ENCODE peak calls at places on chromosome 11, in eight cellular contexts. V is GM23338, C is PC-3, W is GM23248, E is MM.1S, P is HCT116, S is SK-N-SH, U is hepatocyte. I is an unnamed sample.

GRCh38 chr11:135019343-135019742 is 607.3 kb upstream of the B3GAT1 start:
- DNase-seq in S (no peak), P (no peak), W (no peak), U (no peak), V (no peak), E (no peak), C (no peak), I (no peak)

GRCh38 chr11:20530942-20531703 is 68.3 kb upstream of the SLC6A5 start:
- DNase-seq in U (no peak), S (no peak), V (no peak), W (no peak), E (no peak), C (no peak), P (no peak), I (no peak)

GRCh38 chr11:1295591-1295990 is 13.8 kb downstream of the TOLLIP start:
- DNase-seq in S (no peak), W (no peak), E (no peak), C (no peak), U (no peak), V (no peak), P (no peak), I (no peak)

GRCh38 chr11:122724520-122724919 is 69.0 kb downstream of the UBASH3B start:
- DNase-seq in E (no peak), C (no peak), S (no peak), U (no peak), W (peak), P (no peak), V (peak), I (no peak)

GRCh38 chr11:118961591-118961990 is 5.5 kb downstream of the UPK2 start:
- DNase-seq in U (no peak), P (no peak), C (no peak), S (no peak), E (no peak), V (peak), W (no peak), I (no peak)

GRCh38 chr11:64314146-64314804 is 3.1 kb downstream of the TRMT112 start:
- DNase-seq in E (no peak), P (no peak), U (peak), W (peak), C (no peak), V (peak), S (peak), I (no peak)

GRCh38 chr11:96256604-96257003 is 86.4 kb downstream of the MAML2 start:
- DNase-seq in V (no peak), C (no peak), E (no peak), P (no peak), S (no peak), U (no peak), W (no peak), I (no peak)

GRCh38 chr11:115530752-115531151 is 26.5 kb upstream of the CADM1 start:
- DNase-seq in U (no peak), E (no peak), P (no peak), S (no peak), V (peak), C (no peak), W (no peak), I (peak)

GRCh38 chr11:126391970-126392637 is 36.6 kb downstream of the ST3GAL4 start:
- DNase-seq in U (no peak), V (peak), P (no peak), E (no peak), C (no peak), W (peak), S (no peak), I (peak)

GRCh38 chr11:127890026-127890611 is 697.2 kb downstream of the ETS1 start:
- DNase-seq in E (no peak), P (no peak), C (peak), S (no peak), U (no peak), W (peak), V (no peak), I (no peak)

GRCh38 chr11:86940122-86940777 is 14.9 kb downstream of the FZD4 start:
- DNase-seq in V (peak), P (no peak), S (no peak), U (peak), E (no peak), C (peak), W (peak), I (no peak)

GRCh38 chr11:57800444-57801184 is 39.0 kb downstream of the CTNND1 start:
- DNase-seq in S (peak), C (peak), E (peak), W (peak), V (peak), U (peak), P (peak), I (peak)

DNA sequence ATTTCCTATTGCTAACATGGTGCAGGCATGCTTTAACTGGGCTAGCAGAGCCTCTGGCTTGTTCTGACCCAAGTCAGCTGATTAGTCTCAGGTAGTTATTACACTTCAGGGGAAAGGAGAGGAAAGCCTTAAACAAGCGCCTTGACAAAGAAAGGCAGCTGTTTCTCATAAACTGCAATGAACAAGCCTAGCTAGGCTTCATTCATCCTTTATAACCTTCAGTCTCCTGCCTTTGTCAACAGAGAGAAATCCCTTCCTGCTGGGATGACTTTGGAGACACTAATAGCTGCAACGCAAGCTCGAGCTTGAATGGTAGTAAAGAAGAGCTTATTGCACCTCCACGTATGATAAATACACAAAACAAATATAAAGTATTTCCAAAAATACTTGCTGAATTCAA is 68.4 kb downstream of the CCDC34 start:
- DNase-seq in E (no peak), U (peak), P (no peak), V (no peak), S (no peak), W (no peak), C (no peak), I (peak)
- TF ChIP-seq EZH2phosphoT487 in E (no peak), U (no peak), P (no peak), V (no peak), S (no peak), W (no peak), C (no peak), I (no peak)

GRCh38 chr11:3738241-3738640 is 59.1 kb downstream of the NUP98 start:
- DNase-seq in E (no peak), S (no peak), W (peak), V (no peak), U (no peak), C (no peak), P (no peak), I (no peak)
- TF ChIP-seq EZH2phosphoT487 in E (no peak), S (no peak), W (no peak), V (no peak), U (no peak), C (no peak), P (no peak), I (no peak)

GRCh38 chr11:75896843-75897419 is 81.9 kb downstream of the UVRAG start:
- DNase-seq in U (peak), P (peak), V (peak), S (peak), C (peak), E (peak), W (peak), I (peak)
- TF ChIP-seq EZH2phosphoT487 in U (no peak), P (no peak), V (no peak), S (no peak), C (no peak), E (no peak), W (no peak), I (no peak)

GRCh38 chr11:98453378-98453777 is 567.4 kb upstream of the CNTN5 start:
- DNase-seq in P (no peak), U (no peak), E (no peak), C (no peak), W (no peak), S (no peak), V (no peak), I (no peak)
- TF ChIP-seq EZH2phosphoT487 in P (no peak), U (no peak), E (no peak), C (no peak), W (no peak), S (no peak), V (no peak), I (no peak)

GRCh38 chr11:112087212-112087611 is 539 bp downstream of the SDHD start:
- DNase-seq in W (peak), E (peak), U (no peak), P (no peak), S (no peak), C (peak), V (peak), I (peak)
- TF ChIP-seq EZH2phosphoT487 in W (no peak), E (no peak), U (no peak), P (no peak), S (no peak), C (no peak), V (no peak), I (no peak)

GRCh38 chr11:68077617-68078592 is 39.1 kb downstream of the TCIRG1 start:
- DNase-seq in U (no peak), C (no peak), W (no peak), V (no peak), P (no peak), E (no peak), S (no peak), I (no peak)
- TF ChIP-seq EZH2phosphoT487 in U (no peak), C (no peak), W (no peak), V (no peak), P (no peak), E (no peak), S (no peak), I (no peak)

GRCh38 chr11:71097506-71098240 is 154.7 kb downstream of the SHANK2 start:
- DNase-seq in E (no peak), U (no peak), W (no peak), S (no peak), P (no peak), V (no peak), C (no peak), I (no peak)
- TF ChIP-seq EZH2phosphoT487 in E (no peak), U (no peak), W (no peak), S (no peak), P (no peak), V (no peak), C (no peak), I (no peak)

GRCh38 chr11:11574373-11574772 is 47.4 kb downstream of the GALNT18 start:
- DNase-seq in S (no peak), V (no peak), W (no peak), P (no peak), E (no peak), C (no peak), U (no peak), I (no peak)
- TF ChIP-seq EZH2phosphoT487 in S (no peak), V (no peak), W (no peak), P (no peak), E (no peak), C (no peak), U (no peak), I (no peak)

GRCh38 chr11:114285599-114285998 is 10.6 kb upstream of the NNMT start:
- DNase-seq in U (no peak), P (no peak), C (peak), E (no peak), W (peak), S (no peak), V (peak), I (no peak)

GRCh38 chr11:114283422-114283821 is 12.8 kb upstream of the NNMT start:
- DNase-seq in C (no peak), P (no peak), V (no peak), E (no peak), S (no peak), U (no peak), W (no peak), I (no peak)

GRCh38 chr11:114284914-114285313 is 11.3 kb upstream of the NNMT start:
- DNase-seq in U (no peak), C (no peak), P (no peak), V (no peak), S (no peak), W (no peak), E (no peak), I (no peak)

GRCh38 chr11:114282488-114282887 is 13.7 kb upstream of the NNMT start:
- DNase-seq in V (peak), S (no peak), C (no peak), E (no peak), U (no peak), W (no peak), P (no peak), I (no peak)

GRCh38 chr11:114284021-114284420 is 12.2 kb upstream of the NNMT start:
- DNase-seq in U (no peak), C (no peak), E (no peak), S (peak), P (no peak), V (no peak), W (no peak), I (no peak)
- TF ChIP-seq EZH2phosphoT487 in U (no peak), C (no peak), E (no peak), S (no peak), P (no peak), V (no peak), W (no peak), I (no peak)